ENCODE peak calls at places on chromosomes 4 and X, in seven cellular contexts. B is lower lobe of right lung, Z is astrocyte of the cerebellum, O is GM13976, P is EH, F is left cardiac atrium, D is iPS-NIHi11. E is an unnamed sample.

GRCh38 chr4:11618666-11619282 is 190.1 kb upstream of the HS3ST1 start:
- DNase-seq in B (no peak), Z (no peak), O (no peak), P (no peak), F (no peak), D (no peak), E (no peak)

GRCh38 chrX:1521459-1521956 is 15.5 kb downstream of the P2RY8 start:
- DNase-seq in B (no peak), Z (no peak), O (peak), P (no peak), F (no peak), D (peak), E (peak)

GRCh38 chr4:16758206-16758605 is 140.2 kb downstream of the LDB2 start:
- DNase-seq in B (no peak), Z (no peak), O (no peak), P (peak), F (no peak), D (no peak), E (no peak)

GRCh38 chr4:84235545-84235944 is 263.5 kb downstream of the NKX6-1 start:
- DNase-seq in B (no peak), Z (no peak), O (peak), P (no peak), F (no peak), D (no peak), E (peak)

GRCh38 chr4:182584016-182584415 is 333.2 kb downstream of the DCTD start:
- DNase-seq in B (no peak), Z (no peak), O (no peak), P (no peak), F (no peak), D (no peak), E (no peak)

GRCh38 chr4:26583538-26583864 is 383 bp upstream of the TBC1D19 start:
- DNase-seq in B (no peak), Z (no peak), O (no peak), P (no peak), F (no peak), D (peak), E (peak)

GRCh38 chrX:152897216-152898144 is at the start of gene ZNF185:
- DNase-seq in B (peak), Z (no peak), O (no peak), P (peak), F (no peak), D (peak), E (no peak)

GRCh38 chrX:10756365-10756915 is 136.1 kb upstream of the MID1 start:
- DNase-seq in B (no peak), Z (peak), O (no peak), P (peak), F (no peak), D (peak), E (no peak)

GRCh38 chrX:115177941-115178340 is 11.3 kb upstream of the RBMXL3 start:
- DNase-seq in B (no peak), Z (no peak), O (no peak), P (no peak), F (no peak), D (no peak), E (no peak)

GRCh38 chr4:64807821-64808220 is 398.6 kb upstream of the TECRL start:
- DNase-seq in B (no peak), Z (peak), O (no peak), P (no peak), F (no peak), D (no peak), E (no peak)

GRCh38 chr4:86961605-86962295 is 26.9 kb downstream of the AFF1 start:
- DNase-seq in B (no peak), Z (peak), O (peak), P (peak), F (no peak), D (no peak), E (peak)

GRCh38 chrX:154436597-154437397 is at the start of gene GDI1:
- DNase-seq in B (peak), Z (no peak), O (peak), P (peak), F (peak), D (peak), E (peak)

GRCh38 chr4:187128226-187128625 is 404.6 kb upstream of the FAT1 start:
- DNase-seq in B (no peak), Z (no peak), O (no peak), P (peak), F (no peak), D (no peak), E (no peak)

GRCh38 chrX:95346854-95347253 is 1337.8 kb upstream of the DIAPH2 start:
- DNase-seq in B (no peak), Z (peak), O (no peak), P (no peak), F (no peak), D (no peak), E (peak)

GRCh38 chr4:137367608-137368007 is 164.7 kb downstream of the PCDH18 start:
- DNase-seq in B (no peak), Z (no peak), O (no peak), P (peak), F (no peak), D (no peak), E (no peak)

GRCh38 chr4:8355864-8356565 is 84.5 kb downstream of the ACOX3 start:
- DNase-seq in B (no peak), Z (no peak), O (no peak), P (peak), F (no peak), D (no peak), E (no peak)

GRCh38 chr4:146222313-146222712 is 8.0 kb downstream of the REELD1 start:
- DNase-seq in B (no peak), Z (no peak), O (no peak), P (peak), F (no peak), D (no peak), E (no peak)

GRCh38 chrX:27765718-27766117 is 42.1 kb upstream of the MAGEB10 start:
- DNase-seq in B (no peak), Z (no peak), O (no peak), P (no peak), F (no peak), D (no peak), E (no peak)

GRCh38 chr4:145183023-145183422 is 2.6 kb upstream of the OTUD4 start:
- DNase-seq in B (no peak), Z (no peak), O (no peak), P (no peak), F (no peak), D (no peak), E (no peak)

E was measured in GM13977.